ENCODE peak calls at places on chromosome 7, in ten cellular contexts. One of them, this sample, is unnamed.

GRCh38 chr7:49852619-49853462 is 79.4 kb downstream of the VWC2 start:
- DNase-seq in right atrium auricular region: no peak
- DNase-seq in hippocampal formation: peak; percentile 21
- DNase-seq in KG1: no peak
- DNase-seq in activated gamma-delta T cell: no peak
- DNase-seq in NCI-H1694 treated with DMSO at 0.1 percent for 48 hours: peak; percentile 9
- DNase-seq in NCI-H1092 treated with DMSO at 0.1 percent for 48 hours: peak; percentile 29
- DNase-seq in EH: peak; percentile 9
- DNase-seq in AG08395: peak; percentile 54
- DNase-seq in SW480: peak; percentile 66
- DNase-seq in this sample: peak; percentile 86

GRCh38 chr7:113945018-113945938 is 26.5 kb upstream of the PPP1R3A start:
- DNase-seq in activated gamma-delta T cell: no peak
- DNase-seq in AG08395: no peak
- DNase-seq in EH: no peak
- DNase-seq in NCI-H1694 treated with DMSO at 0.1 percent for 48 hours: peak; percentile 77
- DNase-seq in NCI-H1092 treated with DMSO at 0.1 percent for 48 hours: peak; percentile 57
- DNase-seq in SW480: no peak
- DNase-seq in hippocampal formation: no peak
- DNase-seq in KG1: no peak
- DNase-seq in right atrium auricular region: no peak
- DNase-seq in this sample: peak; percentile 26

GRCh38 chr7:29488977-29489376 is 74.7 kb upstream of the PRR15 start:
- DNase-seq in hippocampal formation: no peak
- DNase-seq in KG1: no peak
- DNase-seq in right atrium auricular region: no peak
- DNase-seq in NCI-H1092 treated with DMSO at 0.1 percent for 48 hours: no peak
- DNase-seq in EH: peak; percentile 96
- DNase-seq in NCI-H1694 treated with DMSO at 0.1 percent for 48 hours: no peak
- DNase-seq in SW480: peak; percentile 39
- DNase-seq in AG08395: peak; percentile 61
- DNase-seq in activated gamma-delta T cell: no peak
- DNase-seq in this sample: no peak

GRCh38 chr7:130662426-130662825 is 6.1 kb downstream of the COPG2 start:
- DNase-seq in activated gamma-delta T cell: no peak
- DNase-seq in NCI-H1694 treated with DMSO at 0.1 percent for 48 hours: no peak
- DNase-seq in NCI-H1092 treated with DMSO at 0.1 percent for 48 hours: no peak
- DNase-seq in KG1: no peak
- DNase-seq in hippocampal formation: no peak
- DNase-seq in EH: no peak
- DNase-seq in AG08395: no peak
- DNase-seq in right atrium auricular region: no peak
- DNase-seq in SW480: no peak
- DNase-seq in this sample: no peak

GRCh38 chr7:35731349-35731748 is 36.4 kb upstream of the HERPUD2 start:
- DNase-seq in NCI-H1092 treated with DMSO at 0.1 percent for 48 hours: no peak
- DNase-seq in right atrium auricular region: no peak
- DNase-seq in KG1: no peak
- DNase-seq in NCI-H1694 treated with DMSO at 0.1 percent for 48 hours: no peak
- DNase-seq in AG08395: no peak
- DNase-seq in hippocampal formation: no peak
- DNase-seq in SW480: no peak
- DNase-seq in activated gamma-delta T cell: no peak
- DNase-seq in EH: no peak
- DNase-seq in this sample: no peak

GRCh38 chr7:95001258-95001657 is 93.9 kb downstream of the PPP1R9A start:
- DNase-seq in EH: no peak
- DNase-seq in KG1: no peak
- DNase-seq in AG08395: no peak
- DNase-seq in right atrium auricular region: no peak
- DNase-seq in NCI-H1092 treated with DMSO at 0.1 percent for 48 hours: no peak
- DNase-seq in SW480: no peak
- DNase-seq in hippocampal formation: no peak
- DNase-seq in NCI-H1694 treated with DMSO at 0.1 percent for 48 hours: no peak
- DNase-seq in activated gamma-delta T cell: no peak
- DNase-seq in this sample: no peak

GRCh38 chr7:106127984-106128780 is 16.1 kb upstream of the SYPL1 start:
- DNase-seq in SW480: no peak
- DNase-seq in hippocampal formation: no peak
- DNase-seq in EH: peak; percentile 73
- DNase-seq in NCI-H1694 treated with DMSO at 0.1 percent for 48 hours: no peak
- DNase-seq in NCI-H1092 treated with DMSO at 0.1 percent for 48 hours: no peak
- DNase-seq in activated gamma-delta T cell: no peak
- DNase-seq in KG1: no peak
- DNase-seq in right atrium auricular region: no peak
- DNase-seq in AG08395: peak; percentile 53
- DNase-seq in this sample: no peak

GRCh38 chr7:106344206-106344605 is 59.4 kb upstream of the NAMPT start:
- DNase-seq in SW480: no peak
- DNase-seq in activated gamma-delta T cell: no peak
- DNase-seq in NCI-H1092 treated with DMSO at 0.1 percent for 48 hours: no peak
- DNase-seq in right atrium auricular region: no peak
- DNase-seq in EH: no peak
- DNase-seq in hippocampal formation: no peak
- DNase-seq in AG08395: peak; percentile 0
- DNase-seq in KG1: no peak
- DNase-seq in NCI-H1694 treated with DMSO at 0.1 percent for 48 hours: no peak
- DNase-seq in this sample: no peak

GRCh38 chr7:106417273-106417902 is 132.6 kb upstream of the NAMPT start:
- DNase-seq in hippocampal formation: no peak
- DNase-seq in right atrium auricular region: no peak
- DNase-seq in NCI-H1092 treated with DMSO at 0.1 percent for 48 hours: no peak
- DNase-seq in KG1: no peak
- DNase-seq in EH: peak; percentile 10
- DNase-seq in SW480: no peak
- DNase-seq in AG08395: no peak
- DNase-seq in NCI-H1694 treated with DMSO at 0.1 percent for 48 hours: no peak
- DNase-seq in activated gamma-delta T cell: no peak
- DNase-seq in this sample: no peak

GRCh38 chr7:113389247-113389646 is 270.9 kb upstream of the SMIM30 start:
- DNase-seq in AG08395: no peak
- DNase-seq in NCI-H1092 treated with DMSO at 0.1 percent for 48 hours: no peak
- DNase-seq in activated gamma-delta T cell: no peak
- DNase-seq in NCI-H1694 treated with DMSO at 0.1 percent for 48 hours: no peak
- DNase-seq in KG1: no peak
- DNase-seq in EH: no peak
- DNase-seq in right atrium auricular region: no peak
- DNase-seq in hippocampal formation: no peak
- DNase-seq in SW480: no peak
- DNase-seq in this sample: no peak

GRCh38 chr7:46658281-46658680 is 737.2 kb upstream of the IGFBP3 start:
- DNase-seq in KG1: no peak
- DNase-seq in NCI-H1092 treated with DMSO at 0.1 percent for 48 hours: no peak
- DNase-seq in hippocampal formation: no peak
- DNase-seq in AG08395: no peak
- DNase-seq in right atrium auricular region: no peak
- DNase-seq in SW480: no peak
- DNase-seq in activated gamma-delta T cell: no peak
- DNase-seq in NCI-H1694 treated with DMSO at 0.1 percent for 48 hours: no peak
- DNase-seq in EH: no peak
- DNase-seq in this sample: no peak

GRCh38 chr7:101687081-101687480 is 58.0 kb upstream of the MYL10 start:
- DNase-seq in NCI-H1694 treated with DMSO at 0.1 percent for 48 hours: no peak
- DNase-seq in AG08395: no peak
- DNase-seq in SW480: no peak
- DNase-seq in right atrium auricular region: no peak
- DNase-seq in NCI-H1092 treated with DMSO at 0.1 percent for 48 hours: no peak
- DNase-seq in activated gamma-delta T cell: no peak
- DNase-seq in hippocampal formation: no peak
- DNase-seq in EH: no peak
- DNase-seq in KG1: no peak
- DNase-seq in this sample: no peak